ENCODE peak calls at places on chromosomes 13 and 19, in nine cellular contexts. J is Peyer's patch, B is Panc1, K is fibroblast of pulmonary artery, D is DND-41, V is uterus, L is esophagus squamous epithelium, G is AG09309, R is IMR-90. S is an unnamed sample.

GRCh38 chr19:4352701-4353121 is 9.3 kb downstream of the MPND start:
- DNase-seq in K (peak), G (no peak), B (no peak), D (peak), J (peak), V (no peak), L (no peak), R (peak), S (no peak)

GRCh38 chr13:52670726-52671125 is 18.1 kb downstream of the SUGT1 start:
- DNase-seq in J (no peak), D (no peak), K (no peak), G (no peak), V (no peak), B (no peak), R (no peak), L (no peak), S (no peak)

GRCh38 chr19:46626441-46626840 is 1.6 kb upstream of the PTGIR start:
- DNase-seq in L (no peak), D (no peak), R (no peak), B (no peak), G (no peak), K (no peak), J (no peak), V (no peak), S (no peak)

GRCh38 chr13:91740811-91741210 is 342.4 kb downstream of the GPC5 start:
- DNase-seq in J (no peak), D (no peak), V (no peak), B (no peak), R (no peak), L (no peak), K (no peak), G (no peak), S (no peak)

GRCh38 chr13:110307697-110308376 is 753 bp downstream of the COL4A2 start:
- DNase-seq in J (no peak), D (no peak), K (no peak), R (peak), V (no peak), B (no peak), L (no peak), G (no peak), S (no peak)

GRCh38 chr13:30551194-30551593 is 66.5 kb upstream of the USPL1 start:
- DNase-seq in R (peak), L (no peak), V (no peak), J (no peak), B (no peak), K (peak), G (peak), D (peak), S (no peak)

GRCh38 chr19:37855098-37855497 is 51.3 kb downstream of the WDR87 start:
- DNase-seq in V (no peak), B (no peak), R (peak), K (peak), D (no peak), G (no peak), J (peak), L (no peak), S (no peak)

GRCh38 chr13:106103779-106104178 is 431.7 kb downstream of the EFNB2 start:
- DNase-seq in L (no peak), J (peak), B (no peak), V (no peak), G (peak), K (peak), D (no peak), R (no peak), S (no peak)

GRCh38 chr13:56317839-56318238 is 822.9 kb upstream of the PRR20A start:
- DNase-seq in J (no peak), G (no peak), V (no peak), R (no peak), L (no peak), K (no peak), D (no peak), B (no peak), S (no peak)

GRCh38 chr13:50126378-50127016 is 111.3 kb downstream of the KCNRG start:
- DNase-seq in J (peak), L (no peak), G (no peak), R (peak), K (peak), B (no peak), V (no peak), D (peak), S (no peak)

GRCh38 chr19:43337737-43338136 is 15.7 kb upstream of the CD177 start:
- DNase-seq in G (no peak), L (no peak), J (no peak), D (no peak), B (no peak), V (no peak), R (no peak), K (no peak), S (no peak)

GRCh38 chr13:40399756-40400155 is 266.7 kb downstream of the FOXO1 start:
- DNase-seq in R (no peak), V (no peak), J (no peak), G (no peak), L (no peak), B (no peak), D (no peak), K (no peak), S (no peak)

DNA sequence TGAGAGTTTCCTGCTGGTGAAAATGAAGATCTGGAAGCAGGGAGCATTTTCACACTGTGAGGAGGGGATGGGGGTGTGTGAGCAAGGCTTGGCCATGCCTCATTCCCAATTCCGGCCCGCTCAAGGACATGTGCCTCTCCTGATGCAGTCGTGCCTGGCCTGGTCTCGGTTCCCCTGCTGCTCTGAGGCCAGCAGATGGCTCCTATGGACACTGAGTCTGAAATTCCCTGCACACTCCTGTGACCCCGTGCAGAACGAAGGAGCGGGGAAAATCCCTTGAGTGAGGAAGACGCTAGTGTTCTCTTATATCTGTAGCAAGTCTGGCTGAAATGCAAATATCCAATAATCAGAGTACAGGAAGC is 363 bp upstream of the ZNF763 start:
- DNase-seq in G (no peak), D (no peak), L (no peak), V (no peak), J (no peak), B (no peak), R (no peak), K (no peak), S (no peak)
- TF ChIP-seq CTCF in G (peak), D (peak), L (no peak), V (peak), J (no peak), B (no peak), R (peak), K (peak), S (peak)

DNA sequence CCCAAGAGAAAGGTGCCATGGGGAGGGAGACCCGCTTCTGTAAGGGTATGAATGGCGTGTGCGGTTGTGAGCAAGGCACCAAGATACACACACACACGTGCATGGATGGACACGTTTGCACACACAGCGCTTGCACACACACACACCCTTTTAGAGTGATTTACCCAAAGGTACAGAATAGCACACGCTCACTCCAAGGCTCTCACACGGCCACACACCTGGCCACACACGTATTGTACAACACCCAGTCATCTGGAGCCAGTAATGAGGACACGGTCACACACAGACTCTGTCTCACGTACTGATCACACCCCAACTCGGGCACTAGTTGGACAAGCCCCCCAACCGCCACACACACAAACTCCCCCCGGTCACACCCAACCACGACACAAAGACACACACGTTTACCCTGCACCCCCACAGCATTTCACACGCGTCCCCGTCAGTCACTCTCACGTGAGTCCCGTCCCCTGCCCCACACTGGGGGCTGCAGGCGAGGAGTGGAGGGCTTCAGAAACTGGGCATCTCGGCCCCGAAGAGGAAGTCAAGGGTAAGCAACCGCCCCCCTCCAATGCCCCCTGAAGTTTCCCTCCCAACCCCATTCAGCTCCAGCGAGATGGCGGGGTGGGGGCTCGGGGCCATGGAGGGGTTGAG is 779 bp downstream of the OLFM2 start:
- DNase-seq in V (peak), L (no peak), K (no peak), J (no peak), D (no peak), R (no peak), B (no peak), G (no peak), S (no peak)
- H3K4me3 ChIP-seq in V (peak), L (peak), K (no peak), J (peak), D (no peak), R (peak), B (no peak), G (peak), S (peak)

GRCh38 chr19:52871466-52871865 is 14.0 kb upstream of the ZNF468 start:
- DNase-seq in D (no peak), K (no peak), J (no peak), V (no peak), L (no peak), G (no peak), R (no peak), B (no peak), S (no peak)
- TF ChIP-seq CTCF in D (no peak), K (no peak), J (no peak), V (no peak), L (no peak), G (no peak), R (no peak), B (no peak), S (no peak)

GRCh38 chr19:34960940-34961679 is 2.9 kb downstream of the ZNF792 start:
- DNase-seq in R (no peak), L (no peak), K (no peak), G (no peak), D (no peak), V (no peak), J (no peak), B (no peak), S (no peak)

GRCh38 chr19:34960103-34960805 is 3.8 kb downstream of the ZNF792 start:
- DNase-seq in G (peak), D (no peak), J (no peak), R (peak), L (no peak), B (no peak), V (no peak), K (peak), S (no peak)

GRCh38 chr19:34962281-34962944 is 1.6 kb downstream of the ZNF792 start:
- DNase-seq in V (no peak), L (no peak), R (peak), B (no peak), K (peak), D (peak), G (no peak), J (peak), S (no peak)

GRCh38 chr19:34962945-34963530 is 991 bp downstream of the ZNF792 start:
- DNase-seq in K (peak), D (peak), J (no peak), G (no peak), B (no peak), L (no peak), R (peak), V (no peak), S (no peak)

GRCh38 chr19:34961775-34962174 is 2.3 kb downstream of the ZNF792 start:
- DNase-seq in G (no peak), D (no peak), R (no peak), J (no peak), L (no peak), V (no peak), B (no peak), K (no peak), S (no peak)
- H3K4me3 ChIP-seq in G (no peak), D (no peak), R (no peak), J (no peak), L (no peak), V (no peak), B (no peak), K (peak), S (no peak)

GRCh38 chr13:44302233-44302632 is 71.4 kb upstream of the SERP2 start:
- DNase-seq in J (no peak), L (no peak), R (no peak), K (peak), G (no peak), D (no peak), V (no peak), B (no peak), S (no peak)

GRCh38 chr13:44304433-44304725 is 69.2 kb upstream of the SERP2 start:
- DNase-seq in G (no peak), V (no peak), B (no peak), K (no peak), R (no peak), J (no peak), L (no peak), D (peak), S (no peak)

GRCh38 chr13:44301639-44302015 is 72.0 kb upstream of the SERP2 start:
- DNase-seq in B (no peak), K (no peak), V (no peak), G (no peak), J (no peak), R (no peak), D (no peak), L (no peak), S (no peak)

GRCh38 chr13:44303681-44304432 is 69.8 kb upstream of the SERP2 start:
- DNase-seq in L (no peak), K (no peak), J (no peak), D (peak), V (peak), G (no peak), R (no peak), B (no peak), S (no peak)

DNA sequence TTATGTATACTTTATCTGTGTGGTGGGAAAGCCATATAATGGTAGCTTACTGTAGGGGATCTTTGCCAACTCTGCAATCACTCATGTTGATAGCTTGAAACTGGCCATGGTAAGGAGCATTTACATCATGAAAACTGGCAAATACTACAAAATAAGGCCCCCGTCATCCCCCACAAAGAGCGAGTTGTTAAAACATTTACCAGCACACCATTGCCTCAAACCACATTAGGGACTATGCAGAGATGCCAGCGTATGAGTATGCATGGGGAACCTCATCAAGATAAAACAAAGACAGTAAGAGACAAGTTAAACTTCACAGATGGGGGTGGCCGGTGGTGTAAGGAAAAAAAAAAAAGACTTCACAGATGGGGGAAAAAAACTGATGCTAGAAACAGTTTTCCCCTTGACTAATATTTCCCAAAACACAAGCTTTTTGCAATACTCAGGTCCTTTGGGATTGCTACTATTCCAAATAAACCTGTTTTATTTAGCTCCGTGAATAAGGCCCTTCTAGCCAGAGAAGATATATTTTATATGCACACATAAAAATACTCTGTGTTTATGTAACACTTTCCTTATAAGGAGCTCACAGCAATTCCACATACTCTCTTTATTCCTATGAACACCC is 70.6 kb upstream of the SERP2 start:
- DNase-seq in L (no peak), B (no peak), V (no peak), G (no peak), J (no peak), K (peak), D (peak), R (peak), S (no peak)
- TF ChIP-seq CTCF in L (no peak), B (no peak), V (no peak), G (no peak), J (no peak), K (no peak), D (no peak), R (no peak), S (no peak)

DNA sequence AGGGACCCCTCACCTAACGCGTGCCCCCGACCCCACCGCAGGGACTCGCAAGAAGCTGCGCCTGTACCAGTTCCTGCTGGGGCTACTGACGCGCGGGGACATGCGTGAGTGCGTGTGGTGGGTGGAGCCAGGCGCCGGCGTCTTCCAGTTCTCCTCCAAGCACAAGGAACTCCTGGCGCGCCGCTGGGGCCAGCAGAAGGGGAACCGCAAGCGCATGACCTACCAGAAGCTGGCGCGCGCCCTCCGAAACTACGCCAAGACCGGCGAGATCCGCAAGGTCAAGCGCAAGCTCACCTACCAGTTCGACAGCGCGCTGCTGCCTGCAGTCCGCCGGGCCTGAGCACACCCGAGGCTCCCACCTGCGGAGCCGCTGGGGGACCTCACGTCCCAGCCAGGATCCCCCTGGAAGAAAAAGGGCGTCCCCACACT is 4.7 kb upstream of the MYBPC2 start:
- DNase-seq in L (peak), R (peak), D (no peak), K (peak), B (no peak), V (peak), J (peak), G (no peak), S (peak)
- H3K4me3 ChIP-seq in L (peak), R (no peak), D (no peak), K (peak), B (peak), V (no peak), J (peak), G (peak), S (peak)

DNA sequence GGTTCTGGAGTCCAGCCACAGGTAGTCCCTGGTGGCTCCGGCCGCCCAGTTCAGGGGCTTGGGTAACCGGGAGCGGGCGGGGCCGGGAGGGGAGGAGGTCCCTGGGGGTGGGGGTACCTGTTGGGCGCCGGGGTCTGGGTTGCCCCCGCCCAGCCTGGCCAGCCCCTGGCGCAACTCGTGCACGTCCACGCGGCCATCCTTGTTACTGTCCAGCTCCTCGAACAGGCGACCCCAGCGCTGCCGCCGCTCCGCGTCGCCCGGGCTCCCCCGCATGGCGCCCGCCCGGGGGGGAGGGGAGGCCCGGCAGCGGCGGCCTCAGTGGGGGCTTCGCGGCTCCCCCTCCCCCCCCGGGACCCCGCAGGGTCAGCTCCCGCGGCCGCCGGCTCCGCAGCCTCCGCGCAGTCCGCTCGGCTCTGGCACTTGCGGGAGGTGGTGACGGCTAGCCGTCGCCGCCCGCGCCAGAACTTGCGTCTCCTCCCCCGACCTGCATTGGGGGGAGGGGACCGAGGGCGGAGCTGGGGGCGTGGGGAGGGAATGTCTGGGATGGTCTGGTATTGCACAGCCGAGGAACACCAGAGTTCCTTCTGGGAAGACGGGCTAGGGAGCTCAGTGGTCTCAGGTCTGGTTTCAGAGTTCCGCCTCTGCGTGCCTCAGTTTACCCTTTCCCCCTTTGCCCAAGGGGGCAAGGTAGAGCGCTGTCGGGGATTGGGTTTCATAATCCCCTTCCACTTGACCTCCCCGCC is at the start of gene SLC25A23:
- DNase-seq in V (peak), J (peak), D (peak), R (peak), B (peak), L (no peak), K (peak), G (peak), S (no peak)
- TF ChIP-seq CTCF in V (no peak), J (no peak), D (no peak), R (no peak), B (no peak), L (no peak), K (no peak), G (no peak), S (no peak)

S was measured in AG04449.